ENCODE peak calls at places on chromosomes 7 and 10, in seven cellular contexts. One of them, this sample, is unnamed.

GRCh38 chr10:12826800-12827372 is 174.6 kb downstream of the CCDC3 start:
- DNase-seq in fibroblast of pulmonary artery: no peak
- DNase-seq in NB4: peak
- DNase-seq in fibroblast of lung: no peak
- DNase-seq in fibroblast of mammary gland: no peak
- DNase-seq in Panc1: no peak
- DNase-seq in PC-3: no peak
- DNase-seq in this sample: no peak

GRCh38 chr10:113019096-113019495 is 69.0 kb downstream of the TCF7L2 start:
- DNase-seq in fibroblast of pulmonary artery: no peak
- DNase-seq in NB4: no peak
- DNase-seq in fibroblast of lung: no peak
- DNase-seq in fibroblast of mammary gland: no peak
- DNase-seq in Panc1: no peak
- DNase-seq in PC-3: no peak
- DNase-seq in this sample: no peak

GRCh38 chr10:104403625-104404024 is 50.0 kb downstream of the CFAP58 start:
- DNase-seq in fibroblast of pulmonary artery: no peak
- DNase-seq in NB4: no peak
- DNase-seq in fibroblast of lung: no peak
- DNase-seq in fibroblast of mammary gland: no peak
- DNase-seq in Panc1: no peak
- DNase-seq in PC-3: no peak
- DNase-seq in this sample: no peak

GRCh38 chr10:124238367-124238766 is 145.0 kb upstream of the CHST15 start:
- DNase-seq in fibroblast of pulmonary artery: no peak
- DNase-seq in NB4: no peak
- DNase-seq in fibroblast of lung: no peak
- DNase-seq in fibroblast of mammary gland: no peak
- DNase-seq in Panc1: no peak
- DNase-seq in PC-3: peak
- DNase-seq in this sample: no peak

GRCh38 chr10:7409732-7410168 is 1.1 kb downstream of the SFMBT2 start:
- DNase-seq in fibroblast of pulmonary artery: no peak
- DNase-seq in NB4: peak
- DNase-seq in fibroblast of lung: peak
- DNase-seq in fibroblast of mammary gland: peak
- DNase-seq in Panc1: no peak
- DNase-seq in PC-3: no peak
- DNase-seq in this sample: no peak

GRCh38 chr10:200405-200804 is 65.2 kb downstream of the ZMYND11 start:
- DNase-seq in fibroblast of pulmonary artery: peak
- DNase-seq in NB4: no peak
- DNase-seq in fibroblast of lung: peak
- DNase-seq in fibroblast of mammary gland: peak
- DNase-seq in Panc1: no peak
- DNase-seq in PC-3: no peak
- DNase-seq in this sample: no peak

GRCh38 chr10:49617281-49618020 is 3.6 kb downstream of the CHAT start:
- DNase-seq in fibroblast of pulmonary artery: no peak
- DNase-seq in NB4: no peak
- DNase-seq in fibroblast of lung: no peak
- DNase-seq in fibroblast of mammary gland: no peak
- DNase-seq in Panc1: no peak
- DNase-seq in PC-3: no peak
- DNase-seq in this sample: no peak

GRCh38 chr10:102835007-102835482 is 2.2 kb downstream of the CYP17A1 start:
- DNase-seq in fibroblast of pulmonary artery: peak
- DNase-seq in NB4: peak
- DNase-seq in fibroblast of lung: peak
- DNase-seq in fibroblast of mammary gland: peak
- DNase-seq in Panc1: peak
- DNase-seq in PC-3: peak
- DNase-seq in this sample: peak

GRCh38 chr10:57692255-57692980 is 575.3 kb downstream of the IPMK start:
- DNase-seq in fibroblast of pulmonary artery: peak
- DNase-seq in NB4: no peak
- DNase-seq in fibroblast of lung: peak
- DNase-seq in fibroblast of mammary gland: peak
- DNase-seq in Panc1: no peak
- DNase-seq in PC-3: peak
- DNase-seq in this sample: peak

GRCh38 chr7:6269527-6269926 is 2.9 kb downstream of the CYTH3 start:
- DNase-seq in fibroblast of pulmonary artery: no peak
- DNase-seq in NB4: peak
- DNase-seq in fibroblast of lung: no peak
- DNase-seq in fibroblast of mammary gland: no peak
- DNase-seq in Panc1: no peak
- DNase-seq in PC-3: no peak
- DNase-seq in this sample: no peak

GRCh38 chr10:12390733-12391132 is 41.4 kb downstream of the CAMK1D start:
- DNase-seq in fibroblast of pulmonary artery: no peak
- DNase-seq in NB4: no peak
- DNase-seq in fibroblast of lung: peak
- DNase-seq in fibroblast of mammary gland: peak
- DNase-seq in Panc1: no peak
- DNase-seq in PC-3: no peak
- DNase-seq in this sample: no peak

GRCh38 chr7:14639329-14639728 is 263.2 kb downstream of the DGKB start:
- DNase-seq in fibroblast of pulmonary artery: no peak
- DNase-seq in NB4: no peak
- DNase-seq in fibroblast of lung: no peak
- DNase-seq in fibroblast of mammary gland: no peak
- DNase-seq in Panc1: no peak
- DNase-seq in PC-3: no peak
- DNase-seq in this sample: no peak

GRCh38 chr7:31782411-31782991 is 95.5 kb downstream of the PPP1R17 start:
- DNase-seq in fibroblast of pulmonary artery: peak
- DNase-seq in NB4: peak
- DNase-seq in fibroblast of lung: peak
- DNase-seq in fibroblast of mammary gland: peak
- DNase-seq in Panc1: peak
- DNase-seq in PC-3: peak
- DNase-seq in this sample: peak

GRCh38 chr7:128740996-128741395 is 1.8 kb downstream of the CALU start:
- DNase-seq in fibroblast of pulmonary artery: peak
- DNase-seq in NB4: no peak
- DNase-seq in fibroblast of lung: peak
- DNase-seq in fibroblast of mammary gland: peak
- DNase-seq in Panc1: no peak
- DNase-seq in PC-3: no peak
- DNase-seq in this sample: no peak

GRCh38 chr10:126928252-126928651 is 23.0 kb downstream of the DOCK1 start:
- DNase-seq in fibroblast of pulmonary artery: no peak
- DNase-seq in NB4: no peak
- DNase-seq in fibroblast of lung: no peak
- DNase-seq in fibroblast of mammary gland: no peak
- DNase-seq in Panc1: no peak
- DNase-seq in PC-3: no peak
- DNase-seq in this sample: no peak

GRCh38 chr7:70571986-70572385 is 560.0 kb upstream of the GALNT17 start:
- DNase-seq in fibroblast of pulmonary artery: no peak
- DNase-seq in NB4: no peak
- DNase-seq in fibroblast of lung: no peak
- DNase-seq in fibroblast of mammary gland: peak
- DNase-seq in Panc1: no peak
- DNase-seq in PC-3: no peak
- DNase-seq in this sample: no peak

GRCh38 chr7:143015102-143015501 is 11.8 kb downstream of the OR9A2 start:
- DNase-seq in fibroblast of pulmonary artery: no peak
- DNase-seq in NB4: no peak
- DNase-seq in fibroblast of lung: no peak
- DNase-seq in fibroblast of mammary gland: no peak
- DNase-seq in Panc1: no peak
- DNase-seq in PC-3: no peak
- DNase-seq in this sample: no peak

GRCh38 chr10:44199991-44200655 is 184.8 kb downstream of the CXCL12 start:
- DNase-seq in fibroblast of pulmonary artery: no peak
- DNase-seq in NB4: no peak
- DNase-seq in fibroblast of lung: no peak
- DNase-seq in fibroblast of mammary gland: no peak
- DNase-seq in Panc1: no peak
- DNase-seq in PC-3: no peak
- DNase-seq in this sample: no peak

GRCh38 chr10:14605231-14605925 is 169.3 kb downstream of the FAM107B start:
- DNase-seq in fibroblast of pulmonary artery: peak
- DNase-seq in NB4: peak
- DNase-seq in fibroblast of lung: peak
- DNase-seq in fibroblast of mammary gland: peak
- DNase-seq in Panc1: no peak
- DNase-seq in PC-3: peak
- DNase-seq in this sample: no peak

GRCh38 chr10:102485093-102485785 is 17.3 kb downstream of the ACTR1A start:
- DNase-seq in fibroblast of pulmonary artery: no peak
- DNase-seq in NB4: no peak
- DNase-seq in fibroblast of lung: no peak
- DNase-seq in fibroblast of mammary gland: no peak
- DNase-seq in Panc1: no peak
- DNase-seq in PC-3: no peak
- DNase-seq in this sample: no peak

GRCh38 chr10:4242561-4243035 is 457.6 kb upstream of the KLF6 start:
- DNase-seq in fibroblast of pulmonary artery: peak
- DNase-seq in NB4: no peak
- DNase-seq in fibroblast of lung: peak
- DNase-seq in fibroblast of mammary gland: peak
- DNase-seq in Panc1: peak
- DNase-seq in PC-3: peak
- DNase-seq in this sample: no peak

GRCh38 chr7:25849361-25850184 is 302.4 kb upstream of the NFE2L3 start:
- DNase-seq in fibroblast of pulmonary artery: peak
- DNase-seq in NB4: peak
- DNase-seq in fibroblast of lung: peak
- DNase-seq in fibroblast of mammary gland: peak
- DNase-seq in Panc1: peak
- DNase-seq in PC-3: peak
- DNase-seq in this sample: no peak

GRCh38 chr10:119209736-119210355 is 2.5 kb downstream of the GRK5 start:
- DNase-seq in fibroblast of pulmonary artery: peak
- DNase-seq in NB4: no peak
- DNase-seq in fibroblast of lung: peak
- DNase-seq in fibroblast of mammary gland: no peak
- DNase-seq in Panc1: no peak
- DNase-seq in PC-3: no peak
- DNase-seq in this sample: no peak
- H3K4me3 ChIP-seq in fibroblast of pulmonary artery: peak
- H3K4me3 ChIP-seq in NB4: no peak
- H3K4me3 ChIP-seq in fibroblast of lung: peak
- H3K4me3 ChIP-seq in fibroblast of mammary gland: no peak
- H3K4me3 ChIP-seq in Panc1: peak
- H3K4me3 ChIP-seq in PC-3: peak
- H3K4me3 ChIP-seq in this sample: peak

GRCh38 chr7:151157645-151158329 is 9.7 kb downstream of the GBX1 start:
- DNase-seq in fibroblast of pulmonary artery: no peak
- DNase-seq in NB4: no peak
- DNase-seq in fibroblast of lung: peak
- DNase-seq in fibroblast of mammary gland: peak
- DNase-seq in Panc1: no peak
- DNase-seq in PC-3: peak
- DNase-seq in this sample: no peak

GRCh38 chr7:151148319-151149259 is 18.9 kb downstream of the GBX1 start:
- DNase-seq in fibroblast of pulmonary artery: no peak
- DNase-seq in NB4: no peak
- DNase-seq in fibroblast of lung: no peak
- DNase-seq in fibroblast of mammary gland: no peak
- DNase-seq in Panc1: no peak
- DNase-seq in PC-3: no peak
- DNase-seq in this sample: no peak

GRCh38 chr7:151150388-151150787 is 17.1 kb downstream of the GBX1 start:
- DNase-seq in fibroblast of pulmonary artery: no peak
- DNase-seq in NB4: no peak
- DNase-seq in fibroblast of lung: no peak
- DNase-seq in fibroblast of mammary gland: no peak
- DNase-seq in Panc1: no peak
- DNase-seq in PC-3: no peak
- DNase-seq in this sample: no peak

DNA sequence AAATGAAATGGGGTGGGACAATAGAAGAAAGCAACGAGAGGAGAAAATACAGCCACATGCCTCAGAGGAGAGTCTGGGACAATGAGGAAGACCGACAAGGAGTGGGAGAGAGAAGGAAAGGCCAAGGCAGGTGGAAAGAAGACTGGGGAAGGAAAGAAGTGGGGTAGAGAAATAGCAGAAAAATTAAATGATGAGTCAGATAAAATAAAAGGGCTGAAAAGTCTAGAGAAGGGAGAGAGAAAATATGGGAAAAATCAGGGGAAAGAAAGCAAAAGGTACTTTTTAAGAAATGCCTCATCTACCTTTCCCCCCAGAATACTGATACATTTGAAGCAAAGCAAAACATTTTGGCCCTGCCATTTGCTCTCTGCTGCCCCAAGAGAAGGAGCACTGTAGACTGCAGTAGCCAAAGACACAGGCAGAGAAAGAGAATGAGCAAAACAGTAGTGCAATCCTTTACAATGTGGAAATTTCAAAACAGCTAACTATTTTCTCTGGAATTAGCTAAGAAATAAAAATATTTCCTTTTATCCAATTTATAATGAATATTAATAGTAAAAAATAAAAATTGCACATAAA is 14.5 kb downstream of the GBX1 start:
- DNase-seq in fibroblast of pulmonary artery: no peak
- DNase-seq in NB4: no peak
- DNase-seq in fibroblast of lung: no peak
- DNase-seq in fibroblast of mammary gland: no peak
- DNase-seq in Panc1: no peak
- DNase-seq in PC-3: no peak
- DNase-seq in this sample: no peak
- TF ChIP-seq CTCF in fibroblast of pulmonary artery: peak
- TF ChIP-seq CTCF in NB4: no peak
- TF ChIP-seq CTCF in fibroblast of lung: peak
- TF ChIP-seq CTCF in fibroblast of mammary gland: peak
- TF ChIP-seq CTCF in Panc1: no peak
- TF ChIP-seq CTCF in PC-3: peak
- TF ChIP-seq CTCF in this sample: peak

GRCh38 chr10:31479752-31480151 is 160.7 kb downstream of the ZEB1 start:
- DNase-seq in fibroblast of pulmonary artery: no peak
- DNase-seq in NB4: no peak
- DNase-seq in fibroblast of lung: peak
- DNase-seq in fibroblast of mammary gland: peak
- DNase-seq in Panc1: no peak
- DNase-seq in PC-3: peak
- DNase-seq in this sample: no peak
- H3K4me3 ChIP-seq in fibroblast of pulmonary artery: no peak
- H3K4me3 ChIP-seq in NB4: no peak
- H3K4me3 ChIP-seq in fibroblast of lung: no peak
- H3K4me3 ChIP-seq in fibroblast of mammary gland: no peak
- H3K4me3 ChIP-seq in Panc1: no peak
- H3K4me3 ChIP-seq in PC-3: no peak
- H3K4me3 ChIP-seq in this sample: no peak

DNA sequence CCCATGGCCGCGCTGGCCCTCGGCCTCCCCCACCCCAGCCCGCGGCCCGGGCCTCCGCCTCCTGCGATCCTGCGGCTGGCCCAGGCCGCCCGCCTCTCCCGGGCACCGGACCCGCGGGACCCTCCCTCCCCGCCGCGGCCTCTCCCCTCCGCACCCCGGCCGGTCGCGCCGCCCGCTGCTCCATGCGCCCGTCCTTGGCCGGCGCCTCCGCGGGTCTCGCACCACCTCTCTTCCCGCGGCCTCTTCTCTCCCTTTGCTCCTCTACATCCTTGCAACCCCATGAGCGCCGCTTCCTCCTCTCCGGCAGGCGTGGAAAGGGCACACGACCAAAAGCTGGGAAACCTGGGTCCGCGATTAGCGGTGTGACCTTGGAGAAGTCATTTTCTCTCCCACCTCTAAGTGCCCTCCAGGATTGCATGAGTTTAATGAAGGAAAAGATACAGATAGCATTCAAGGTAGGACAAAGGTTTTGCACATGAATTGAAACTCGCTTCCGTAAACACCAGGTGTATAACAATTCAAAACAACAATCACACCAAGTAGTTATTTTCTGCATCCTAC is 449 bp upstream of the SRPK2 start:
- DNase-seq in fibroblast of pulmonary artery: peak
- DNase-seq in NB4: peak
- DNase-seq in fibroblast of lung: peak
- DNase-seq in fibroblast of mammary gland: peak
- DNase-seq in Panc1: no peak
- DNase-seq in PC-3: peak
- DNase-seq in this sample: no peak
- TF ChIP-seq CTCF in fibroblast of pulmonary artery: no peak
- TF ChIP-seq CTCF in NB4: no peak
- TF ChIP-seq CTCF in fibroblast of lung: no peak
- TF ChIP-seq CTCF in fibroblast of mammary gland: no peak
- TF ChIP-seq CTCF in Panc1: no peak
- TF ChIP-seq CTCF in PC-3: no peak
- TF ChIP-seq CTCF in this sample: no peak

This sample was measured in AG09309.